ENCODE peak calls at places on chromosome 14, in four cellular contexts. Q, O, X and N are unnamed samples.

GRCh38 chr14:72830356-72830755 is 63.5 kb downstream of the DPF3 start:
- DNase-seq in Q (no peak), O (no peak), X (no peak), N (no peak)

GRCh38 chr14:25537846-25538455 is 488.0 kb upstream of the STXBP6 start:
- DNase-seq in Q (peak), O (peak), X (peak), N (peak)

GRCh38 chr14:64196668-64197411 is 97.3 kb downstream of the ESR2 start:
- DNase-seq in Q (no peak), O (peak), X (no peak), N (peak)

GRCh38 chr14:21063479-21063878 is 5.9 kb downstream of the RNASE8 start:
- DNase-seq in Q (no peak), O (no peak), X (no peak), N (no peak)

GRCh38 chr14:95433094-95433478 is 83.4 kb downstream of the SYNE3 start:
- DNase-seq in Q (no peak), O (no peak), X (no peak), N (no peak)

GRCh38 chr14:83583201-83583600 is 1946.7 kb upstream of the FLRT2 start:
- DNase-seq in Q (no peak), O (no peak), X (no peak), N (no peak)

GRCh38 chr14:74401504-74402241 is 24.3 kb downstream of the SYNDIG1L start:
- DNase-seq in Q (no peak), O (peak), X (peak), N (peak)

GRCh38 chr14:96245710-96246534 is 10.1 kb upstream of the BDKRB1 start:
- DNase-seq in Q (no peak), O (no peak), X (no peak), N (no peak)

GRCh38 chr14:73526036-73526984 is 10.6 kb upstream of the ACOT1 start:
- DNase-seq in Q (peak), O (peak), X (peak), N (no peak)

GRCh38 chr14:20327005-20327869 is 5.8 kb downstream of the CCNB1IP1 start:
- DNase-seq in Q (peak), O (peak), X (no peak), N (no peak)

GRCh38 chr14:54703724-54704123 is 136.8 kb downstream of the SAMD4A start:
- DNase-seq in Q (no peak), O (no peak), X (no peak), N (no peak)

GRCh38 chr14:32343926-32344430 is 14.9 kb downstream of the AKAP6 start:
- DNase-seq in Q (no peak), O (no peak), X (no peak), N (no peak)

GRCh38 chr14:61121293-61121897 is 140.3 kb downstream of the SLC38A6 start:
- DNase-seq in Q (no peak), O (no peak), X (no peak), N (no peak)

GRCh38 chr14:94401083-94401482 is 12.7 kb upstream of the SERPINA1 start:
- DNase-seq in Q (no peak), O (no peak), X (no peak), N (no peak)

GRCh38 chr14:58533417-58533816 is 104.3 kb upstream of the DACT1 start:
- DNase-seq in Q (no peak), O (peak), X (no peak), N (no peak)

GRCh38 chr14:85250369-85250768 is 279.6 kb upstream of the FLRT2 start:
- DNase-seq in Q (no peak), O (peak), X (no peak), N (peak)

GRCh38 chr14:103628684-103629502 is at the start of gene KLC1:
- DNase-seq in Q (no peak), O (peak), X (peak), N (peak)

GRCh38 chr14:88421286-88421685 is 35.8 kb downstream of the SPATA7 start:
- DNase-seq in Q (no peak), O (no peak), X (no peak), N (no peak)

GRCh38 chr14:92563359-92563758 is 49.8 kb downstream of the RIN3 start:
- DNase-seq in Q (no peak), O (no peak), X (no peak), N (no peak)

GRCh38 chr14:104090071-104090748 is 4.7 kb downstream of the ASPG start:
- DNase-seq in Q (no peak), O (no peak), X (no peak), N (no peak)

GRCh38 chr14:85178869-85179268 is 351.1 kb upstream of the FLRT2 start:
- DNase-seq in Q (no peak), O (no peak), X (no peak), N (no peak)

GRCh38 chr14:77909911-77910310 is 110.0 kb downstream of the ADCK1 start:
- DNase-seq in Q (no peak), O (no peak), X (no peak), N (no peak)

GRCh38 chr14:43172899-43173548 is 1334.1 kb downstream of the FSCB start:
- DNase-seq in Q (peak), O (no peak), X (no peak), N (no peak)

GRCh38 chr14:65286443-65286842 is 126.1 kb upstream of the FUT8 start:
- DNase-seq in Q (peak), O (peak), X (peak), N (no peak)

GRCh38 chr14:65282909-65283253 is 129.6 kb upstream of the FUT8 start:
- DNase-seq in Q (no peak), O (no peak), X (no peak), N (no peak)

GRCh38 chr14:65291561-65291960 is 121.0 kb upstream of the FUT8 start:
- DNase-seq in Q (no peak), O (no peak), X (no peak), N (no peak)

GRCh38 chr14:65290830-65291229 is 121.7 kb upstream of the FUT8 start:
- DNase-seq in Q (peak), O (no peak), X (no peak), N (no peak)

DNA sequence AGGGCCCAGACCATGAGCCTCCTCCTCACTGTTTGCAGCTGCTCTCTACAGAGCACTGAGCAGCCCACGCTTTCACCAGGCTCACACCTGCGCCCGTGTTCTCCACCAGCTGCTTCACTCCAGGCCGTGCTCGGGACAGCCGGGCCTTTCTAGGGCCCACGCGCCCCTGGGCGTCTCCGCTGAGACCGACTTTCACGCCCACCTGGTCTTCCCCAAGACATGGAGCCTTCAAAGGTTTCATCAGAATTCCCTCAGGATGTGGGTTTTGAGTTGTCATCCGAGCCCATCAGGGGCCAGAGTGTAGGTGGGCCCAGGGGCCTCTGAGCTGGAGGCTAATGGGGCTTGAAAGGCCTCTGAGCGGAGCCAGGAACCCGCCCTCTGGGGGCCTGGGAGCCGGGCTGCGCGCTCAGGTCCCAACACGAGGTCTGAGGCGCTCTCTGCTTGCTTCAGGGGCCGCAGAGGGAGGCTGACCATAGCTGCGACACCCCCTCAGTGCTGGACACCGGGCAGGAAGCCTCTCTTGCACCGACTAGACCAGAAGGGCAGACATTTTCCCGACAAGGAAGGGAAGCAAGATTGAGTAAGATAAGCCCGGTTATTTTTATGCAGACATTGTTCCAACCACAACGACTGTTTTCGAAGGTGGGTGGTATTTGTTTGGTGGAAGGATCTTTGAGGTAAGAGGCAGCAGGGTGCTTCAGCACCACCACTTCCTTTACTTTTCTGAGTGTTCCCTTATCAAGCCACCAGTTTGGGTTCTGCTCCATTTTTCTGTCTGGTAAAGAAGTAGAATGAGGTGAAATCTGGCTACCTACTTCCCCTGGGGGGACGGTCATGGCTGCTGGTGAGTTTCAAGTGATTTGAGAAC is 125.0 kb upstream of the FUT8 start:
- DNase-seq in Q (no peak), O (no peak), X (no peak), N (no peak)
- TF ChIP-seq USF2 in Q (no peak), O (no peak), X (no peak), N (no peak)

DNA sequence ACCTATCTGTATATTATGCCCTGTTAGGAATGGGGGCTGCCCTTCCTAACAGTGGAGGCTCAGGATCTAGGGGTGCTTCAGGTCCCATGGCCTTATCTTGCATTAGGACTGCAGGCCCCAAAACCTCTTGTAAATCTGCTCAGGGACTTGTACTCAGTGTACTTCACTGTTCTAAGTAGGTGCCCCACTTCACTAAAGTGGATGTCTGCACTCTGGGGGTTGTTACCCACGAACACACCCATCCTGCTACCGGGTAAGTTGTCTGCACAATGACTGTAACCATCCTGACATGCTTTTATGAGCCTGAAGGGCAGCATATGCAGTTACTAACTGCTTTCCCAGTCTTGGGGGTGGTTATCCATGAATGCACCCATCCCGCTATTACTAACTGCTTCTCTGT is 163.0 kb downstream of the PTCSC3 start:
- DNase-seq in Q (no peak), O (no peak), X (no peak), N (no peak)
- TF ChIP-seq FOXJ3 in Q (no peak), O (no peak), X (no peak), N (no peak)

DNA sequence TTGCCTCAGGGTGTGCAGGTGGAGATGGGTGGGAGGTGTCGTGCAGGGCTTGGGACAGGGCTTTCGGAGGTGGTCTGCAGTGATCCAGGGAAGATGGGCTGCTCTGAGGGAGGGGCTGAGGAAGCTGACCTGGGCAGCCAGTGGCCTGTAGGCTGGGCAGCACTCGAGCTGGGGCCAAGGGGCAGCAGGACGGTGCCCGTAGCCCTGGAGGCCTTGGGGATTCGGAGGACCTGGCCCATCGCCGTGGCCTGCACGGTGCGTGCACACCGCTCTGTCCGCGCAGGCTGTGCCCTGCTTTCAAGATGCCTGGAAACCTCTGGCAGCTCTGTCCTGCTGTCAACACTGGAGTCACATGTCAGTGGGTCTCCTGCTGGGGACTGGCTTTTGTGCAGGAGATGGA is 9.1 kb downstream of the PACS2 start:
- DNase-seq in Q (no peak), O (no peak), X (no peak), N (no peak)
- TF ChIP-seq USF2 in Q (no peak), O (no peak), X (no peak), N (no peak)

GRCh38 chr14:99564256-99564902 is 39.6 kb downstream of the CCDC85C start:
- DNase-seq in Q (peak), O (peak), X (no peak), N (no peak)
- TF ChIP-seq FOXJ3 in Q (no peak), O (peak), X (no peak), N (no peak)

DNA sequence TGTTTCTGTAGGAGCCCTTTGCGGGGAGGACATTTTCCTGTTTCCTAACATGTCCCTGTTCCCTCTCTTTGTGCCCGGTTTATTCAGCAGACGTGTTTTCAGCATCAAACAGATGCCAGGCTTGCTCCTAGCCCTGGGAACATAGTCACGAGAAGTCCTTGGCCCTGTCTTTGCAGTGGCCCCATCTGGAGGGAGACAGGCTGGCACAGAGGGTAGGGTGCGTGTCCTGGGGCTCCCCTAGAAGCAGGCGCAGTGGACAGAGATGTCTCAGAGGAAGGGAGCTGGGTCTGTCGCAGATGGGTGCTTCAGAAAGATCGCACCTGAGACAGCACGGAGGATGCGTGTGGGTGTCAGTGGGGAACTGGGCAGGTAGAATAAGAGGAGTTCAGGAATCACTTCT is 75.0 kb upstream of the DYNC1H1 start:
- DNase-seq in Q (no peak), O (no peak), X (no peak), N (no peak)
- TF ChIP-seq USF2 in Q (no peak), O (no peak), X (no peak), N (no peak)

DNA sequence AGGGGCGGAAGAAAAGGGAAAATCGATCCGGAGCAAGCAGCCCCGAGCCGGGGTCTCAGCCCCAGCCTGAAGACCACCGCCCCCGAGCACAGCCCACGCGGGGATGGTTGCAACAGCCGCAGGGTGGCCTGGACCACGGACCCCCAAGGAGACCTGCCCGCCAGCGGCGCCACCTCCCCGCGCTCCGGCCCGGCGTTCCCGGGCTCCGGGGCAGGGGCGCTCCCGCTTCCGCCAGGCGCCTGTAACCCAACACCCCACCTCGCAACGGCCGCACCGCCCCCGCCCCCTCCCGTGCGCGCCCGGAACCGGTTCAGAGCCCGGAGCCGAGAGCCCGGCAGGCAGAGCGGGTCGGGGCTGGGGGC is 571 bp downstream of the ACTN1 start:
- DNase-seq in Q (no peak), O (peak), X (peak), N (peak)
- TF ChIP-seq FOXJ3 in Q (no peak), O (no peak), X (no peak), N (no peak)

GRCh38 chr14:23612354-23612732 is 23.8 kb upstream of the DHRS2 start:
- DNase-seq in Q (no peak), O (no peak), X (no peak), N (no peak)
- TF ChIP-seq USF2 in Q (no peak), O (no peak), X (no peak), N (no peak)